ENCODE peak calls at places on chromosomes 4 and X, in five cellular contexts. One of them, this sample, is unnamed. For H3K9me2, the result is how much of the 10 kb centered on the place peaks cover.

GRCh38 chr4:124703154-124703553 is 9.4 kb downstream of the ANKRD50 start:
- DNase-seq in MM.1S: no peak
- DNase-seq in HCT116: no peak
- DNase-seq in Karpas-422: no peak
- DNase-seq in hepatocyte: no peak
- DNase-seq in this sample: no peak

GRCh38 chr4:186902361-186902760 is 178.7 kb upstream of the FAT1 start:
- DNase-seq in MM.1S: no peak
- DNase-seq in HCT116: no peak
- DNase-seq in Karpas-422: no peak
- DNase-seq in hepatocyte: peak
- DNase-seq in this sample: no peak

GRCh38 chr4:98694076-98694475 is 35.7 kb upstream of the TSPAN5 start:
- DNase-seq in MM.1S: no peak
- DNase-seq in HCT116: no peak
- DNase-seq in Karpas-422: no peak
- DNase-seq in hepatocyte: no peak
- DNase-seq in this sample: no peak

GRCh38 chr4:38366451-38366850 is 297.5 kb upstream of the KLF3 start:
- DNase-seq in MM.1S: no peak
- DNase-seq in HCT116: no peak
- DNase-seq in Karpas-422: no peak
- DNase-seq in hepatocyte: no peak
- DNase-seq in this sample: no peak

GRCh38 chr4:78880874-78881492 is 58.3 kb downstream of the PAQR3 start:
- DNase-seq in MM.1S: no peak
- DNase-seq in HCT116: no peak
- DNase-seq in Karpas-422: peak
- DNase-seq in hepatocyte: no peak
- DNase-seq in this sample: peak

GRCh38 chr4:113141901-113142346 is 92.5 kb downstream of the ANK2 start:
- DNase-seq in MM.1S: no peak
- DNase-seq in HCT116: peak
- DNase-seq in Karpas-422: no peak
- DNase-seq in hepatocyte: peak
- DNase-seq in this sample: no peak

GRCh38 chr4:6491235-6491634 is 18.8 kb upstream of the PPP2R2C start:
- DNase-seq in MM.1S: no peak
- DNase-seq in HCT116: no peak
- DNase-seq in Karpas-422: no peak
- DNase-seq in hepatocyte: no peak
- DNase-seq in this sample: no peak

GRCh38 chr4:38154681-38155588 is 194.7 kb downstream of the PTTG2 start:
- DNase-seq in MM.1S: no peak
- DNase-seq in HCT116: no peak
- DNase-seq in Karpas-422: no peak
- DNase-seq in hepatocyte: no peak
- DNase-seq in this sample: peak

GRCh38 chrX:150268839-150269238 is 94.3 kb upstream of the MAMLD1 start:
- DNase-seq in MM.1S: no peak
- DNase-seq in HCT116: no peak
- DNase-seq in Karpas-422: no peak
- DNase-seq in hepatocyte: no peak
- DNase-seq in this sample: no peak

GRCh38 chr4:27442146-27442545 is 581.5 kb downstream of the STIM2 start:
- DNase-seq in MM.1S: no peak
- DNase-seq in HCT116: no peak
- DNase-seq in Karpas-422: no peak
- DNase-seq in hepatocyte: no peak
- DNase-seq in this sample: no peak

GRCh38 chrX:96407043-96407442 is 277.6 kb upstream of the DIAPH2 start:
- DNase-seq in MM.1S: no peak
- DNase-seq in HCT116: no peak
- DNase-seq in Karpas-422: no peak
- DNase-seq in hepatocyte: peak
- DNase-seq in this sample: no peak

GRCh38 chr4:78627046-78627965 is 75.7 kb downstream of the ANXA3 start:
- DNase-seq in MM.1S: peak
- DNase-seq in HCT116: no peak
- DNase-seq in Karpas-422: no peak
- DNase-seq in hepatocyte: peak
- DNase-seq in this sample: no peak

GRCh38 chr4:176547005-176547404 is 227.2 kb downstream of the SPCS3 start:
- DNase-seq in MM.1S: peak
- DNase-seq in HCT116: no peak
- DNase-seq in Karpas-422: no peak
- DNase-seq in hepatocyte: no peak
- DNase-seq in this sample: no peak

GRCh38 chr4:188139141-188139540 is at the start of gene TRIML1:
- DNase-seq in MM.1S: no peak
- DNase-seq in HCT116: no peak
- DNase-seq in Karpas-422: no peak
- DNase-seq in hepatocyte: no peak
- DNase-seq in this sample: no peak

GRCh38 chr4:39548425-39549067 is 21.3 kb upstream of the UGDH start:
- DNase-seq in MM.1S: no peak
- DNase-seq in HCT116: no peak
- DNase-seq in Karpas-422: no peak
- DNase-seq in hepatocyte: no peak
- DNase-seq in this sample: no peak

GRCh38 chr4:7650606-7651400 is 216.1 kb upstream of the PSAPL1 start:
- DNase-seq in MM.1S: no peak
- DNase-seq in HCT116: peak
- DNase-seq in Karpas-422: peak
- DNase-seq in hepatocyte: peak
- DNase-seq in this sample: peak

GRCh38 chrX:108090474-108091265 is 672 bp downstream of the PSMD10 start:
- DNase-seq in MM.1S: no peak
- DNase-seq in HCT116: no peak
- DNase-seq in Karpas-422: peak
- DNase-seq in hepatocyte: no peak
- DNase-seq in this sample: no peak

GRCh38 chrX:109719262-109719661 is 13.8 kb downstream of the ACSL4 start:
- DNase-seq in MM.1S: no peak
- DNase-seq in HCT116: no peak
- DNase-seq in Karpas-422: no peak
- DNase-seq in hepatocyte: no peak
- DNase-seq in this sample: no peak

GRCh38 chr4:88158360-88159136 is at the start of gene ABCG2:
- DNase-seq in MM.1S: peak
- DNase-seq in HCT116: no peak
- DNase-seq in Karpas-422: no peak
- DNase-seq in hepatocyte: peak
- DNase-seq in this sample: no peak

GRCh38 chrX:139049455-139049854 is 337.9 kb upstream of the FGF13 start:
- DNase-seq in MM.1S: no peak
- DNase-seq in HCT116: no peak
- DNase-seq in Karpas-422: no peak
- DNase-seq in hepatocyte: no peak
- DNase-seq in this sample: no peak

GRCh38 chrX:41711021-41711667 is 12.8 kb upstream of the GPR82 start:
- DNase-seq in MM.1S: no peak
- DNase-seq in HCT116: no peak
- DNase-seq in Karpas-422: no peak
- DNase-seq in hepatocyte: no peak
- DNase-seq in this sample: no peak

GRCh38 chr4:179307297-179308136 is 1865.3 kb upstream of the AGA start:
- DNase-seq in MM.1S: peak
- DNase-seq in HCT116: peak
- DNase-seq in Karpas-422: peak
- DNase-seq in hepatocyte: peak
- DNase-seq in this sample: peak

GRCh38 chrX:55167124-55167523 is 53.0 kb upstream of the PAGE5 start:
- DNase-seq in MM.1S: no peak
- DNase-seq in HCT116: peak
- DNase-seq in Karpas-422: no peak
- DNase-seq in hepatocyte: no peak
- DNase-seq in this sample: no peak

GRCh38 chrX:119417842-119418241 is 18.7 kb downstream of the SLC25A43 start:
- DNase-seq in MM.1S: peak
- DNase-seq in HCT116: no peak
- DNase-seq in Karpas-422: peak
- DNase-seq in hepatocyte: peak
- DNase-seq in this sample: peak

GRCh38 chrX:21870494-21870893 is 14.7 kb downstream of the YY2 start:
- DNase-seq in MM.1S: no peak
- DNase-seq in HCT116: no peak
- DNase-seq in Karpas-422: no peak
- DNase-seq in hepatocyte: no peak
- DNase-seq in this sample: no peak

GRCh38 chr4:98659106-98659592 is 738 bp upstream of the TSPAN5 start:
- DNase-seq in MM.1S: no peak
- DNase-seq in HCT116: no peak
- DNase-seq in Karpas-422: no peak
- DNase-seq in hepatocyte: peak
- DNase-seq in this sample: no peak

GRCh38 chr4:80409798-80410197 is 74.3 kb downstream of the CFAP299 start:
- DNase-seq in MM.1S: no peak
- DNase-seq in HCT116: no peak
- DNase-seq in Karpas-422: no peak
- DNase-seq in hepatocyte: no peak
- DNase-seq in this sample: no peak

GRCh38 chr4:63728480-63729177 is 680.6 kb downstream of the TECRL start:
- DNase-seq in MM.1S: no peak
- DNase-seq in HCT116: no peak
- DNase-seq in Karpas-422: no peak
- DNase-seq in hepatocyte: no peak
- DNase-seq in this sample: no peak

GRCh38 chrX:81174286-81174685 is 27.4 kb downstream of the HMGN5 start:
- DNase-seq in MM.1S: peak
- DNase-seq in HCT116: no peak
- DNase-seq in Karpas-422: peak
- DNase-seq in hepatocyte: peak
- DNase-seq in this sample: peak

GRCh38 chr4:7838136-7838782 is 101.4 kb downstream of the AFAP1 start:
- DNase-seq in MM.1S: no peak
- DNase-seq in HCT116: no peak
- DNase-seq in Karpas-422: peak
- DNase-seq in hepatocyte: no peak
- DNase-seq in this sample: no peak

GRCh38 chr4:79253930-79254329 is 71.9 kb downstream of the NAA11 start:
- DNase-seq in MM.1S: no peak
- DNase-seq in HCT116: no peak
- DNase-seq in Karpas-422: no peak
- DNase-seq in hepatocyte: no peak
- DNase-seq in this sample: no peak

GRCh38 chrX:153333271-153333670 is 682 bp upstream of the ZNF275 start:
- DNase-seq in MM.1S: no peak
- DNase-seq in HCT116: no peak
- DNase-seq in Karpas-422: no peak
- DNase-seq in hepatocyte: no peak
- DNase-seq in this sample: no peak

GRCh38 chr4:4524364-4524763 is 17.5 kb downstream of the STX18 start:
- DNase-seq in MM.1S: peak
- DNase-seq in HCT116: no peak
- DNase-seq in Karpas-422: peak
- DNase-seq in hepatocyte: no peak
- DNase-seq in this sample: peak

GRCh38 chr4:6974138-6974848 is 64.7 kb downstream of the TBC1D14 start:
- DNase-seq in MM.1S: peak
- DNase-seq in HCT116: peak
- DNase-seq in Karpas-422: peak
- DNase-seq in hepatocyte: peak
- DNase-seq in this sample: peak

GRCh38 chr4:153447175-153447887 is 18.8 kb upstream of the TMEM131L start:
- DNase-seq in MM.1S: no peak
- DNase-seq in HCT116: no peak
- DNase-seq in Karpas-422: no peak
- DNase-seq in hepatocyte: peak
- DNase-seq in this sample: no peak

GRCh38 chrX:24482823-24483410 is 17.8 kb downstream of the PDK3 start:
- DNase-seq in MM.1S: no peak
- DNase-seq in HCT116: no peak
- DNase-seq in Karpas-422: no peak
- DNase-seq in hepatocyte: no peak
- DNase-seq in this sample: no peak

GRCh38 chrX:24475480-24475879 is 10.4 kb downstream of the PDK3 start:
- DNase-seq in MM.1S: no peak
- DNase-seq in HCT116: no peak
- DNase-seq in Karpas-422: no peak
- DNase-seq in hepatocyte: no peak
- DNase-seq in this sample: no peak

GRCh38 chrX:24483596-24483995 is 18.5 kb downstream of the PDK3 start:
- DNase-seq in MM.1S: no peak
- DNase-seq in HCT116: no peak
- DNase-seq in Karpas-422: no peak
- DNase-seq in hepatocyte: no peak
- DNase-seq in this sample: no peak

GRCh38 chrX:24478516-24478915 is 13.4 kb downstream of the PDK3 start:
- DNase-seq in MM.1S: no peak
- DNase-seq in HCT116: no peak
- DNase-seq in Karpas-422: no peak
- DNase-seq in hepatocyte: no peak
- DNase-seq in this sample: no peak

GRCh38 chrX:24479924-24480722 is 15.0 kb downstream of the PDK3 start:
- DNase-seq in MM.1S: peak
- DNase-seq in HCT116: no peak
- DNase-seq in Karpas-422: no peak
- DNase-seq in hepatocyte: no peak
- DNase-seq in this sample: peak
- H3K4me2 ChIP-seq in MM.1S: peak
- H3K4me2 ChIP-seq in HCT116: no peak
- H3K4me2 ChIP-seq in Karpas-422: peak
- H3K4me2 ChIP-seq in hepatocyte: peak
- H3K4me2 ChIP-seq in this sample: peak

DNA sequence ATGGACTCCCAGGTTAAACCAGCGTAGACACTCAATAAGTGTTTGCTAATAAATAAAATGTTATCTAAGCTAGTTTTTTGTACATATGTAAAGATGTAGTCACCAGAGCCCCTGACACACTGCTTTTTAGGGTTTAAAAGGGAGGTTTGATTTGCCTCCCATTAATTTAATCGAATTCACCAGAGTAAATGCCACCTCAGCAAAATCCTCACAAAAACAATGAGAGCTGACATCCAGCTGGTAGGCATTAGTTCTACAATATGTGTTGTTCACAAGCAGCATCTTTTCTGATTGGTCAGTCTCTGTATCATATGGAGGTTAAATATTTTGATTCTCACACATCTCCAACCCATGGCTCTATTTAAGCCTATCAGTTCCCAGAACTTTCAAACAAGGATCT is 382.6 kb downstream of the CENPC start:
- DNase-seq in MM.1S: no peak
- DNase-seq in HCT116: no peak
- DNase-seq in Karpas-422: no peak
- DNase-seq in hepatocyte: no peak
- DNase-seq in this sample: no peak
- H3K9me2 ChIP-seq in MM.1S: under half
- H3K9me2 ChIP-seq in HCT116: under half
- H3K9me2 ChIP-seq in Karpas-422: under half
- H3K9me2 ChIP-seq in hepatocyte: under half
- H3K9me2 ChIP-seq in this sample: under half

GRCh38 chr4:12016729-12017128 is 588.0 kb upstream of the HS3ST1 start:
- DNase-seq in MM.1S: no peak
- DNase-seq in HCT116: no peak
- DNase-seq in Karpas-422: no peak
- DNase-seq in hepatocyte: no peak
- DNase-seq in this sample: no peak
- H3K4me2 ChIP-seq in MM.1S: no peak
- H3K4me2 ChIP-seq in HCT116: no peak
- H3K4me2 ChIP-seq in Karpas-422: no peak
- H3K4me2 ChIP-seq in hepatocyte: no peak
- H3K4me2 ChIP-seq in this sample: no peak

GRCh38 chr4:175435437-175435836 is 376.6 kb downstream of the GPM6A start:
- DNase-seq in MM.1S: no peak
- DNase-seq in HCT116: no peak
- DNase-seq in Karpas-422: no peak
- DNase-seq in hepatocyte: no peak
- DNase-seq in this sample: peak
- H3K9me2 ChIP-seq in MM.1S: under half
- H3K9me2 ChIP-seq in HCT116: under half
- H3K9me2 ChIP-seq in Karpas-422: under half
- H3K9me2 ChIP-seq in hepatocyte: under half
- H3K9me2 ChIP-seq in this sample: under half